ENCODE peak calls at places on chromosomes 7 and 10, in ten cellular contexts. One of them, this sample, is unnamed.

GRCh38 chr7:91357379-91357778 is 93.1 kb downstream of the FZD1 start:
- DNase-seq in naive thymus-derived CD8-positive, alpha-beta T cell: no peak
- DNase-seq in WTC11: no peak
- DNase-seq in stimulated activated CD8-positive, alpha-beta memory T cell treated with anti-CD3 and anti-CD28 coated beads, Interleukin-4, amount 100 ng/mL, for 48 hours: no peak
- DNase-seq in activated CD4-positive, alpha-beta T cell treated with anti-CD3 and anti-CD28 coated beads for 48 hours: no peak
- DNase-seq in kidney: no peak
- DNase-seq in AG09309: no peak
- DNase-seq in stimulated activated CD4-positive, alpha-beta T cell treated with anti-CD3 and anti-CD28 coated beads, Interleukin-15, amount 100 ng/mL, for 24 hours: no peak
- DNase-seq in anterior cingulate cortex: no peak
- DNase-seq in ovary: no peak
- DNase-seq in this sample: no peak

GRCh38 chr10:93745411-93746065 is 12.2 kb upstream of the LGI1 start:
- DNase-seq in naive thymus-derived CD8-positive, alpha-beta T cell: no peak
- DNase-seq in stimulated activated CD4-positive, alpha-beta T cell treated with anti-CD3 and anti-CD28 coated beads, Interleukin-15, amount 100 ng/mL, for 24 hours: no peak
- DNase-seq in kidney: no peak
- DNase-seq in AG09309: no peak
- DNase-seq in ovary: no peak
- DNase-seq in anterior cingulate cortex: no peak
- DNase-seq in stimulated activated CD8-positive, alpha-beta memory T cell treated with anti-CD3 and anti-CD28 coated beads, Interleukin-4, amount 100 ng/mL, for 48 hours: no peak
- DNase-seq in WTC11: peak
- DNase-seq in activated CD4-positive, alpha-beta T cell treated with anti-CD3 and anti-CD28 coated beads for 48 hours: no peak
- DNase-seq in this sample: no peak

GRCh38 chr7:47602272-47603004 is 20.5 kb upstream of the TNS3 start:
- DNase-seq in naive thymus-derived CD8-positive, alpha-beta T cell: no peak
- DNase-seq in stimulated activated CD4-positive, alpha-beta T cell treated with anti-CD3 and anti-CD28 coated beads, Interleukin-15, amount 100 ng/mL, for 24 hours: no peak
- DNase-seq in stimulated activated CD8-positive, alpha-beta memory T cell treated with anti-CD3 and anti-CD28 coated beads, Interleukin-4, amount 100 ng/mL, for 48 hours: no peak
- DNase-seq in ovary: no peak
- DNase-seq in WTC11: no peak
- DNase-seq in kidney: no peak
- DNase-seq in AG09309: no peak
- DNase-seq in activated CD4-positive, alpha-beta T cell treated with anti-CD3 and anti-CD28 coated beads for 48 hours: no peak
- DNase-seq in anterior cingulate cortex: no peak
- DNase-seq in this sample: no peak

GRCh38 chr10:125457406-125457805 is 225.6 kb downstream of the TEX36 start:
- DNase-seq in ovary: no peak
- DNase-seq in AG09309: no peak
- DNase-seq in naive thymus-derived CD8-positive, alpha-beta T cell: no peak
- DNase-seq in stimulated activated CD8-positive, alpha-beta memory T cell treated with anti-CD3 and anti-CD28 coated beads, Interleukin-4, amount 100 ng/mL, for 48 hours: no peak
- DNase-seq in stimulated activated CD4-positive, alpha-beta T cell treated with anti-CD3 and anti-CD28 coated beads, Interleukin-15, amount 100 ng/mL, for 24 hours: no peak
- DNase-seq in WTC11: no peak
- DNase-seq in activated CD4-positive, alpha-beta T cell treated with anti-CD3 and anti-CD28 coated beads for 48 hours: no peak
- DNase-seq in anterior cingulate cortex: no peak
- DNase-seq in kidney: no peak
- DNase-seq in this sample: no peak

GRCh38 chr10:61857746-61858145 is 43.8 kb upstream of the ARID5B start:
- DNase-seq in AG09309: no peak
- DNase-seq in naive thymus-derived CD8-positive, alpha-beta T cell: no peak
- DNase-seq in stimulated activated CD8-positive, alpha-beta memory T cell treated with anti-CD3 and anti-CD28 coated beads, Interleukin-4, amount 100 ng/mL, for 48 hours: no peak
- DNase-seq in activated CD4-positive, alpha-beta T cell treated with anti-CD3 and anti-CD28 coated beads for 48 hours: no peak
- DNase-seq in WTC11: no peak
- DNase-seq in stimulated activated CD4-positive, alpha-beta T cell treated with anti-CD3 and anti-CD28 coated beads, Interleukin-15, amount 100 ng/mL, for 24 hours: no peak
- DNase-seq in anterior cingulate cortex: no peak
- DNase-seq in ovary: no peak
- DNase-seq in kidney: no peak
- DNase-seq in this sample: no peak

GRCh38 chr10:29397221-29397620 is 108.4 kb downstream of the LYZL1 start:
- DNase-seq in anterior cingulate cortex: no peak
- DNase-seq in naive thymus-derived CD8-positive, alpha-beta T cell: no peak
- DNase-seq in ovary: no peak
- DNase-seq in stimulated activated CD4-positive, alpha-beta T cell treated with anti-CD3 and anti-CD28 coated beads, Interleukin-15, amount 100 ng/mL, for 24 hours: no peak
- DNase-seq in stimulated activated CD8-positive, alpha-beta memory T cell treated with anti-CD3 and anti-CD28 coated beads, Interleukin-4, amount 100 ng/mL, for 48 hours: no peak
- DNase-seq in WTC11: no peak
- DNase-seq in AG09309: no peak
- DNase-seq in activated CD4-positive, alpha-beta T cell treated with anti-CD3 and anti-CD28 coated beads for 48 hours: no peak
- DNase-seq in kidney: no peak
- DNase-seq in this sample: no peak

GRCh38 chr7:155209920-155210319 is 87.8 kb upstream of the INSIG1 start:
- DNase-seq in stimulated activated CD8-positive, alpha-beta memory T cell treated with anti-CD3 and anti-CD28 coated beads, Interleukin-4, amount 100 ng/mL, for 48 hours: no peak
- DNase-seq in kidney: no peak
- DNase-seq in activated CD4-positive, alpha-beta T cell treated with anti-CD3 and anti-CD28 coated beads for 48 hours: no peak
- DNase-seq in anterior cingulate cortex: no peak
- DNase-seq in WTC11: no peak
- DNase-seq in ovary: no peak
- DNase-seq in stimulated activated CD4-positive, alpha-beta T cell treated with anti-CD3 and anti-CD28 coated beads, Interleukin-15, amount 100 ng/mL, for 24 hours: no peak
- DNase-seq in AG09309: no peak
- DNase-seq in naive thymus-derived CD8-positive, alpha-beta T cell: no peak
- DNase-seq in this sample: no peak

GRCh38 chr7:57868771-57869483 is 418.9 kb downstream of the ZNF716 start:
- DNase-seq in naive thymus-derived CD8-positive, alpha-beta T cell: no peak
- DNase-seq in ovary: no peak
- DNase-seq in AG09309: no peak
- DNase-seq in stimulated activated CD8-positive, alpha-beta memory T cell treated with anti-CD3 and anti-CD28 coated beads, Interleukin-4, amount 100 ng/mL, for 48 hours: no peak
- DNase-seq in kidney: peak
- DNase-seq in WTC11: no peak
- DNase-seq in anterior cingulate cortex: no peak
- DNase-seq in stimulated activated CD4-positive, alpha-beta T cell treated with anti-CD3 and anti-CD28 coated beads, Interleukin-15, amount 100 ng/mL, for 24 hours: no peak
- DNase-seq in activated CD4-positive, alpha-beta T cell treated with anti-CD3 and anti-CD28 coated beads for 48 hours: no peak
- DNase-seq in this sample: no peak

GRCh38 chr10:79148452-79149344 is 79.9 kb downstream of the ZMIZ1 start:
- DNase-seq in stimulated activated CD4-positive, alpha-beta T cell treated with anti-CD3 and anti-CD28 coated beads, Interleukin-15, amount 100 ng/mL, for 24 hours: no peak
- DNase-seq in anterior cingulate cortex: peak
- DNase-seq in AG09309: no peak
- DNase-seq in kidney: peak
- DNase-seq in stimulated activated CD8-positive, alpha-beta memory T cell treated with anti-CD3 and anti-CD28 coated beads, Interleukin-4, amount 100 ng/mL, for 48 hours: no peak
- DNase-seq in ovary: no peak
- DNase-seq in naive thymus-derived CD8-positive, alpha-beta T cell: no peak
- DNase-seq in activated CD4-positive, alpha-beta T cell treated with anti-CD3 and anti-CD28 coated beads for 48 hours: no peak
- DNase-seq in WTC11: no peak
- DNase-seq in this sample: no peak

GRCh38 chr7:55133630-55134392 is 115.0 kb downstream of the EGFR start:
- DNase-seq in WTC11: no peak
- DNase-seq in kidney: no peak
- DNase-seq in anterior cingulate cortex: no peak
- DNase-seq in AG09309: peak
- DNase-seq in ovary: no peak
- DNase-seq in activated CD4-positive, alpha-beta T cell treated with anti-CD3 and anti-CD28 coated beads for 48 hours: no peak
- DNase-seq in stimulated activated CD4-positive, alpha-beta T cell treated with anti-CD3 and anti-CD28 coated beads, Interleukin-15, amount 100 ng/mL, for 24 hours: no peak
- DNase-seq in naive thymus-derived CD8-positive, alpha-beta T cell: no peak
- DNase-seq in stimulated activated CD8-positive, alpha-beta memory T cell treated with anti-CD3 and anti-CD28 coated beads, Interleukin-4, amount 100 ng/mL, for 48 hours: no peak
- DNase-seq in this sample: no peak

GRCh38 chr10:69087600-69088470 is at the start of gene SRGN:
- DNase-seq in ovary: peak
- DNase-seq in AG09309: peak
- DNase-seq in kidney: no peak
- DNase-seq in stimulated activated CD8-positive, alpha-beta memory T cell treated with anti-CD3 and anti-CD28 coated beads, Interleukin-4, amount 100 ng/mL, for 48 hours: peak
- DNase-seq in activated CD4-positive, alpha-beta T cell treated with anti-CD3 and anti-CD28 coated beads for 48 hours: peak
- DNase-seq in stimulated activated CD4-positive, alpha-beta T cell treated with anti-CD3 and anti-CD28 coated beads, Interleukin-15, amount 100 ng/mL, for 24 hours: peak
- DNase-seq in anterior cingulate cortex: peak
- DNase-seq in WTC11: no peak
- DNase-seq in naive thymus-derived CD8-positive, alpha-beta T cell: peak
- DNase-seq in this sample: no peak

GRCh38 chr10:110042181-110042580 is 34.4 kb downstream of the ADD3 start:
- DNase-seq in naive thymus-derived CD8-positive, alpha-beta T cell: no peak
- DNase-seq in kidney: no peak
- DNase-seq in AG09309: no peak
- DNase-seq in WTC11: no peak
- DNase-seq in ovary: no peak
- DNase-seq in stimulated activated CD8-positive, alpha-beta memory T cell treated with anti-CD3 and anti-CD28 coated beads, Interleukin-4, amount 100 ng/mL, for 48 hours: no peak
- DNase-seq in activated CD4-positive, alpha-beta T cell treated with anti-CD3 and anti-CD28 coated beads for 48 hours: no peak
- DNase-seq in anterior cingulate cortex: no peak
- DNase-seq in stimulated activated CD4-positive, alpha-beta T cell treated with anti-CD3 and anti-CD28 coated beads, Interleukin-15, amount 100 ng/mL, for 24 hours: no peak
- DNase-seq in this sample: no peak

GRCh38 chr7:44959433-44959951 is 19.3 kb downstream of the MYO1G start:
- DNase-seq in naive thymus-derived CD8-positive, alpha-beta T cell: no peak
- DNase-seq in WTC11: no peak
- DNase-seq in ovary: no peak
- DNase-seq in AG09309: no peak
- DNase-seq in stimulated activated CD4-positive, alpha-beta T cell treated with anti-CD3 and anti-CD28 coated beads, Interleukin-15, amount 100 ng/mL, for 24 hours: no peak
- DNase-seq in stimulated activated CD8-positive, alpha-beta memory T cell treated with anti-CD3 and anti-CD28 coated beads, Interleukin-4, amount 100 ng/mL, for 48 hours: peak
- DNase-seq in kidney: no peak
- DNase-seq in anterior cingulate cortex: no peak
- DNase-seq in activated CD4-positive, alpha-beta T cell treated with anti-CD3 and anti-CD28 coated beads for 48 hours: no peak
- DNase-seq in this sample: no peak

GRCh38 chr10:21524526-21525366 is 736 bp downstream of the SKIDA1 start:
- DNase-seq in AG09309: no peak
- DNase-seq in anterior cingulate cortex: no peak
- DNase-seq in stimulated activated CD4-positive, alpha-beta T cell treated with anti-CD3 and anti-CD28 coated beads, Interleukin-15, amount 100 ng/mL, for 24 hours: no peak
- DNase-seq in WTC11: no peak
- DNase-seq in ovary: no peak
- DNase-seq in activated CD4-positive, alpha-beta T cell treated with anti-CD3 and anti-CD28 coated beads for 48 hours: no peak
- DNase-seq in kidney: no peak
- DNase-seq in naive thymus-derived CD8-positive, alpha-beta T cell: no peak
- DNase-seq in stimulated activated CD8-positive, alpha-beta memory T cell treated with anti-CD3 and anti-CD28 coated beads, Interleukin-4, amount 100 ng/mL, for 48 hours: no peak
- DNase-seq in this sample: no peak

GRCh38 chr7:81846398-81846797 is 76.6 kb upstream of the HGF start:
- DNase-seq in stimulated activated CD4-positive, alpha-beta T cell treated with anti-CD3 and anti-CD28 coated beads, Interleukin-15, amount 100 ng/mL, for 24 hours: no peak
- DNase-seq in anterior cingulate cortex: no peak
- DNase-seq in stimulated activated CD8-positive, alpha-beta memory T cell treated with anti-CD3 and anti-CD28 coated beads, Interleukin-4, amount 100 ng/mL, for 48 hours: no peak
- DNase-seq in naive thymus-derived CD8-positive, alpha-beta T cell: no peak
- DNase-seq in kidney: no peak
- DNase-seq in WTC11: no peak
- DNase-seq in activated CD4-positive, alpha-beta T cell treated with anti-CD3 and anti-CD28 coated beads for 48 hours: no peak
- DNase-seq in AG09309: no peak
- DNase-seq in ovary: no peak
- DNase-seq in this sample: no peak

GRCh38 chr10:34526758-34527730 is 288.1 kb downstream of the PARD3 start:
- DNase-seq in ovary: no peak
- DNase-seq in anterior cingulate cortex: no peak
- DNase-seq in activated CD4-positive, alpha-beta T cell treated with anti-CD3 and anti-CD28 coated beads for 48 hours: no peak
- DNase-seq in AG09309: peak
- DNase-seq in kidney: no peak
- DNase-seq in WTC11: no peak
- DNase-seq in stimulated activated CD4-positive, alpha-beta T cell treated with anti-CD3 and anti-CD28 coated beads, Interleukin-15, amount 100 ng/mL, for 24 hours: no peak
- DNase-seq in naive thymus-derived CD8-positive, alpha-beta T cell: no peak
- DNase-seq in stimulated activated CD8-positive, alpha-beta memory T cell treated with anti-CD3 and anti-CD28 coated beads, Interleukin-4, amount 100 ng/mL, for 48 hours: no peak
- DNase-seq in this sample: no peak

GRCh38 chr10:69742928-69743602 is 58.6 kb upstream of the COL13A1 start:
- DNase-seq in stimulated activated CD8-positive, alpha-beta memory T cell treated with anti-CD3 and anti-CD28 coated beads, Interleukin-4, amount 100 ng/mL, for 48 hours: peak
- DNase-seq in WTC11: peak
- DNase-seq in activated CD4-positive, alpha-beta T cell treated with anti-CD3 and anti-CD28 coated beads for 48 hours: peak
- DNase-seq in kidney: no peak
- DNase-seq in stimulated activated CD4-positive, alpha-beta T cell treated with anti-CD3 and anti-CD28 coated beads, Interleukin-15, amount 100 ng/mL, for 24 hours: peak
- DNase-seq in naive thymus-derived CD8-positive, alpha-beta T cell: no peak
- DNase-seq in anterior cingulate cortex: no peak
- DNase-seq in ovary: no peak
- DNase-seq in AG09309: no peak
- DNase-seq in this sample: peak

GRCh38 chr7:90769036-90769435 is 172.9 kb downstream of the CDK14 start:
- DNase-seq in AG09309: no peak
- DNase-seq in naive thymus-derived CD8-positive, alpha-beta T cell: no peak
- DNase-seq in WTC11: no peak
- DNase-seq in stimulated activated CD8-positive, alpha-beta memory T cell treated with anti-CD3 and anti-CD28 coated beads, Interleukin-4, amount 100 ng/mL, for 48 hours: no peak
- DNase-seq in ovary: no peak
- DNase-seq in kidney: no peak
- DNase-seq in activated CD4-positive, alpha-beta T cell treated with anti-CD3 and anti-CD28 coated beads for 48 hours: no peak
- DNase-seq in stimulated activated CD4-positive, alpha-beta T cell treated with anti-CD3 and anti-CD28 coated beads, Interleukin-15, amount 100 ng/mL, for 24 hours: no peak
- DNase-seq in anterior cingulate cortex: no peak
- DNase-seq in this sample: no peak

GRCh38 chr10:97411411-97411810 is 10.3 kb upstream of the RRP12 start:
- DNase-seq in kidney: no peak
- DNase-seq in WTC11: no peak
- DNase-seq in stimulated activated CD4-positive, alpha-beta T cell treated with anti-CD3 and anti-CD28 coated beads, Interleukin-15, amount 100 ng/mL, for 24 hours: no peak
- DNase-seq in ovary: no peak
- DNase-seq in naive thymus-derived CD8-positive, alpha-beta T cell: no peak
- DNase-seq in AG09309: no peak
- DNase-seq in stimulated activated CD8-positive, alpha-beta memory T cell treated with anti-CD3 and anti-CD28 coated beads, Interleukin-4, amount 100 ng/mL, for 48 hours: no peak
- DNase-seq in activated CD4-positive, alpha-beta T cell treated with anti-CD3 and anti-CD28 coated beads for 48 hours: no peak
- DNase-seq in anterior cingulate cortex: no peak
- DNase-seq in this sample: peak

GRCh38 chr7:97851725-97852124 is 20.5 kb downstream of the ASNS start:
- DNase-seq in AG09309: no peak
- DNase-seq in activated CD4-positive, alpha-beta T cell treated with anti-CD3 and anti-CD28 coated beads for 48 hours: no peak
- DNase-seq in stimulated activated CD4-positive, alpha-beta T cell treated with anti-CD3 and anti-CD28 coated beads, Interleukin-15, amount 100 ng/mL, for 24 hours: no peak
- DNase-seq in WTC11: no peak
- DNase-seq in naive thymus-derived CD8-positive, alpha-beta T cell: no peak
- DNase-seq in anterior cingulate cortex: no peak
- DNase-seq in ovary: no peak
- DNase-seq in stimulated activated CD8-positive, alpha-beta memory T cell treated with anti-CD3 and anti-CD28 coated beads, Interleukin-4, amount 100 ng/mL, for 48 hours: no peak
- DNase-seq in kidney: no peak
- DNase-seq in this sample: no peak

GRCh38 chr7:4683884-4684565 is 1.9 kb downstream of the FOXK1 start:
- DNase-seq in WTC11: no peak
- DNase-seq in kidney: peak
- DNase-seq in anterior cingulate cortex: peak
- DNase-seq in stimulated activated CD4-positive, alpha-beta T cell treated with anti-CD3 and anti-CD28 coated beads, Interleukin-15, amount 100 ng/mL, for 24 hours: peak
- DNase-seq in stimulated activated CD8-positive, alpha-beta memory T cell treated with anti-CD3 and anti-CD28 coated beads, Interleukin-4, amount 100 ng/mL, for 48 hours: peak
- DNase-seq in ovary: peak
- DNase-seq in AG09309: no peak
- DNase-seq in activated CD4-positive, alpha-beta T cell treated with anti-CD3 and anti-CD28 coated beads for 48 hours: peak
- DNase-seq in naive thymus-derived CD8-positive, alpha-beta T cell: peak
- DNase-seq in this sample: peak

GRCh38 chr10:122152544-122152943 is 118.6 kb upstream of the BTBD16 start:
- DNase-seq in stimulated activated CD8-positive, alpha-beta memory T cell treated with anti-CD3 and anti-CD28 coated beads, Interleukin-4, amount 100 ng/mL, for 48 hours: no peak
- DNase-seq in stimulated activated CD4-positive, alpha-beta T cell treated with anti-CD3 and anti-CD28 coated beads, Interleukin-15, amount 100 ng/mL, for 24 hours: no peak
- DNase-seq in anterior cingulate cortex: peak
- DNase-seq in kidney: no peak
- DNase-seq in AG09309: peak
- DNase-seq in ovary: no peak
- DNase-seq in activated CD4-positive, alpha-beta T cell treated with anti-CD3 and anti-CD28 coated beads for 48 hours: no peak
- DNase-seq in naive thymus-derived CD8-positive, alpha-beta T cell: no peak
- DNase-seq in WTC11: no peak
- DNase-seq in this sample: no peak

GRCh38 chr7:112076309-112076708 is 129.9 kb downstream of the DOCK4 start:
- DNase-seq in stimulated activated CD8-positive, alpha-beta memory T cell treated with anti-CD3 and anti-CD28 coated beads, Interleukin-4, amount 100 ng/mL, for 48 hours: no peak
- DNase-seq in WTC11: no peak
- DNase-seq in activated CD4-positive, alpha-beta T cell treated with anti-CD3 and anti-CD28 coated beads for 48 hours: no peak
- DNase-seq in AG09309: no peak
- DNase-seq in naive thymus-derived CD8-positive, alpha-beta T cell: no peak
- DNase-seq in kidney: no peak
- DNase-seq in stimulated activated CD4-positive, alpha-beta T cell treated with anti-CD3 and anti-CD28 coated beads, Interleukin-15, amount 100 ng/mL, for 24 hours: no peak
- DNase-seq in ovary: no peak
- DNase-seq in anterior cingulate cortex: no peak
- DNase-seq in this sample: no peak

GRCh38 chr7:131723926-131724325 is 167.5 kb upstream of the PODXL start:
- DNase-seq in naive thymus-derived CD8-positive, alpha-beta T cell: no peak
- DNase-seq in AG09309: no peak
- DNase-seq in activated CD4-positive, alpha-beta T cell treated with anti-CD3 and anti-CD28 coated beads for 48 hours: no peak
- DNase-seq in stimulated activated CD8-positive, alpha-beta memory T cell treated with anti-CD3 and anti-CD28 coated beads, Interleukin-4, amount 100 ng/mL, for 48 hours: no peak
- DNase-seq in WTC11: no peak
- DNase-seq in kidney: no peak
- DNase-seq in stimulated activated CD4-positive, alpha-beta T cell treated with anti-CD3 and anti-CD28 coated beads, Interleukin-15, amount 100 ng/mL, for 24 hours: no peak
- DNase-seq in ovary: no peak
- DNase-seq in anterior cingulate cortex: no peak
- DNase-seq in this sample: no peak

GRCh38 chr10:93993782-93994668 is at the start of gene PLCE1:
- DNase-seq in anterior cingulate cortex: peak
- DNase-seq in naive thymus-derived CD8-positive, alpha-beta T cell: no peak
- DNase-seq in WTC11: peak
- DNase-seq in kidney: peak
- DNase-seq in stimulated activated CD4-positive, alpha-beta T cell treated with anti-CD3 and anti-CD28 coated beads, Interleukin-15, amount 100 ng/mL, for 24 hours: peak
- DNase-seq in AG09309: no peak
- DNase-seq in activated CD4-positive, alpha-beta T cell treated with anti-CD3 and anti-CD28 coated beads for 48 hours: peak
- DNase-seq in ovary: peak
- DNase-seq in stimulated activated CD8-positive, alpha-beta memory T cell treated with anti-CD3 and anti-CD28 coated beads, Interleukin-4, amount 100 ng/mL, for 48 hours: peak
- DNase-seq in this sample: peak